ENCODE peak calls at places on chromosomes 1 and 21, in eight cellular contexts. One of them, this sample, is unnamed.

GRCh38 chr1:17952506-17952905 is 155.1 kb upstream of the IGSF21 start:
- DNase-seq in HFF-Myc: no peak
- DNase-seq in choroid plexus epithelial cell: no peak
- DNase-seq in BJ: no peak
- DNase-seq in psoas muscle: no peak
- DNase-seq in A549: no peak
- DNase-seq in uterus: no peak
- DNase-seq in foreskin fibroblast: no peak
- DNase-seq in this sample: no peak

GRCh38 chr1:54971317-54971791 is 9.1 kb upstream of the TMEM61 start:
- DNase-seq in uterus: no peak
- DNase-seq in HFF-Myc: no peak
- DNase-seq in choroid plexus epithelial cell: peak; percentile 29
- DNase-seq in foreskin fibroblast: peak; percentile 43
- DNase-seq in psoas muscle: no peak
- DNase-seq in A549: peak; percentile 39
- DNase-seq in BJ: no peak
- DNase-seq in this sample: no peak

GRCh38 chr1:98331718-98332311 is 329.7 kb upstream of the SNX7 start:
- DNase-seq in HFF-Myc: no peak
- DNase-seq in foreskin fibroblast: no peak
- DNase-seq in choroid plexus epithelial cell: peak; percentile 53
- DNase-seq in BJ: no peak
- DNase-seq in psoas muscle: no peak
- DNase-seq in uterus: no peak
- DNase-seq in A549: peak; percentile 23
- DNase-seq in this sample: no peak

GRCh38 chr21:31255846-31256395 is 88.1 kb downstream of the TIAM1 start:
- DNase-seq in uterus: no peak
- DNase-seq in psoas muscle: no peak
- DNase-seq in choroid plexus epithelial cell: no peak
- DNase-seq in A549: no peak
- DNase-seq in BJ: no peak
- DNase-seq in foreskin fibroblast: no peak
- DNase-seq in HFF-Myc: no peak
- DNase-seq in this sample: no peak

GRCh38 chr1:187985897-187986654 is 1157.3 kb downstream of the PLA2G4A start:
- DNase-seq in choroid plexus epithelial cell: peak; percentile 45
- DNase-seq in HFF-Myc: no peak
- DNase-seq in psoas muscle: no peak
- DNase-seq in A549: no peak
- DNase-seq in uterus: no peak
- DNase-seq in BJ: no peak
- DNase-seq in foreskin fibroblast: no peak
- DNase-seq in this sample: no peak

GRCh38 chr1:70204578-70204977 is 801 bp downstream of the LRRC40 start:
- DNase-seq in uterus: no peak
- DNase-seq in HFF-Myc: no peak
- DNase-seq in choroid plexus epithelial cell: peak; percentile 15
- DNase-seq in foreskin fibroblast: peak; percentile 24
- DNase-seq in psoas muscle: no peak
- DNase-seq in BJ: no peak
- DNase-seq in A549: no peak
- DNase-seq in this sample: no peak

GRCh38 chr1:40711465-40712404 is 20.2 kb downstream of the NFYC start:
- DNase-seq in A549: peak; percentile 13
- DNase-seq in HFF-Myc: no peak
- DNase-seq in psoas muscle: no peak
- DNase-seq in BJ: no peak
- DNase-seq in choroid plexus epithelial cell: peak; percentile 76
- DNase-seq in uterus: no peak
- DNase-seq in foreskin fibroblast: peak; percentile 68
- DNase-seq in this sample: no peak

GRCh38 chr1:156927215-156928042 is 7.0 kb downstream of the LRRC71 start:
- DNase-seq in foreskin fibroblast: peak; percentile 90
- DNase-seq in uterus: peak; percentile 49
- DNase-seq in psoas muscle: peak; percentile 69
- DNase-seq in BJ: no peak
- DNase-seq in choroid plexus epithelial cell: peak; percentile 79
- DNase-seq in A549: peak; percentile 84
- DNase-seq in HFF-Myc: peak; percentile 29
- DNase-seq in this sample: peak; percentile 19

GRCh38 chr1:47487332-47487731 is 49.5 kb downstream of the FOXD2 start:
- DNase-seq in A549: no peak
- DNase-seq in foreskin fibroblast: no peak
- DNase-seq in HFF-Myc: no peak
- DNase-seq in choroid plexus epithelial cell: no peak
- DNase-seq in BJ: no peak
- DNase-seq in psoas muscle: no peak
- DNase-seq in uterus: no peak
- DNase-seq in this sample: no peak

GRCh38 chr1:112956503-112957132 is 622 bp upstream of the SLC16A1 start:
- DNase-seq in foreskin fibroblast: no peak
- DNase-seq in BJ: no peak
- DNase-seq in A549: no peak
- DNase-seq in psoas muscle: no peak
- DNase-seq in uterus: no peak
- DNase-seq in HFF-Myc: no peak
- DNase-seq in choroid plexus epithelial cell: peak; percentile 39
- DNase-seq in this sample: no peak

GRCh38 chr1:208781391-208782035 is 537.3 kb upstream of the PLXNA2 start:
- DNase-seq in choroid plexus epithelial cell: no peak
- DNase-seq in foreskin fibroblast: no peak
- DNase-seq in uterus: no peak
- DNase-seq in BJ: no peak
- DNase-seq in A549: no peak
- DNase-seq in HFF-Myc: no peak
- DNase-seq in psoas muscle: no peak
- DNase-seq in this sample: no peak

GRCh38 chr1:109716121-109716520 is 4.1 kb downstream of the GSTM5 start:
- DNase-seq in A549: no peak
- DNase-seq in psoas muscle: no peak
- DNase-seq in BJ: no peak
- DNase-seq in foreskin fibroblast: no peak
- DNase-seq in choroid plexus epithelial cell: no peak
- DNase-seq in HFF-Myc: no peak
- DNase-seq in uterus: no peak
- DNase-seq in this sample: no peak

GRCh38 chr1:183281039-183281438 is 95.0 kb downstream of the LAMC2 start:
- DNase-seq in choroid plexus epithelial cell: peak; percentile 64
- DNase-seq in BJ: no peak
- DNase-seq in HFF-Myc: no peak
- DNase-seq in A549: peak; percentile 36
- DNase-seq in psoas muscle: peak; percentile 64
- DNase-seq in uterus: peak; percentile 44
- DNase-seq in foreskin fibroblast: peak; percentile 89
- DNase-seq in this sample: no peak

GRCh38 chr1:1537626-1538250 is 2.7 kb downstream of the TMEM240 start:
- DNase-seq in HFF-Myc: no peak
- DNase-seq in psoas muscle: no peak
- DNase-seq in choroid plexus epithelial cell: no peak
- DNase-seq in foreskin fibroblast: no peak
- DNase-seq in BJ: no peak
- DNase-seq in A549: no peak
- DNase-seq in uterus: no peak
- DNase-seq in this sample: no peak

GRCh38 chr1:1538334-1538733 is 2.1 kb downstream of the TMEM240 start:
- DNase-seq in psoas muscle: no peak
- DNase-seq in BJ: no peak
- DNase-seq in foreskin fibroblast: no peak
- DNase-seq in choroid plexus epithelial cell: no peak
- DNase-seq in A549: no peak
- DNase-seq in uterus: no peak
- DNase-seq in HFF-Myc: no peak
- DNase-seq in this sample: no peak

GRCh38 chr1:1539310-1540014 is 962 bp downstream of the TMEM240 start:
- DNase-seq in A549: no peak
- DNase-seq in choroid plexus epithelial cell: peak; percentile 56
- DNase-seq in psoas muscle: no peak
- DNase-seq in uterus: peak; percentile 54
- DNase-seq in HFF-Myc: no peak
- DNase-seq in BJ: no peak
- DNase-seq in foreskin fibroblast: peak; percentile 72
- DNase-seq in this sample: no peak

GRCh38 chr1:1540015-1540816 is at the start of gene TMEM240:
- DNase-seq in choroid plexus epithelial cell: peak; percentile 84
- DNase-seq in psoas muscle: peak; percentile 83
- DNase-seq in HFF-Myc: no peak
- DNase-seq in uterus: peak; percentile 82
- DNase-seq in A549: no peak
- DNase-seq in BJ: peak; percentile 8
- DNase-seq in foreskin fibroblast: peak; percentile 95
- DNase-seq in this sample: no peak

DNA sequence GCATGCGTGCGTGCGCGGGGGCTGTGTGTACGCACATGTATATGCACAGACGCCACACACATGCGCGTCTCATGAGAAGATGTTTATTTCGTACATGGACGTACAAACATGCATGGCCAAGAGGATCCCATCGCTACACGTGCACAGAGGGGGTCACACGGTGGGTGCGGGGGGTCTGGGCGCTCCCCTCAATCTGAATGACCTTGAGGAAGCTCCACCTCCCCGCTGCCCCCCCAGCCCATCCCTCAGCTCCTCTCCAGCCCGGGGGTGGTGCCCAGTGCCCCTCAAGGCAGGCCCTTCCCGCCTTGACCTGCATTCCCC is 1.5 kb downstream of the TMEM240 start:
- DNase-seq in BJ: no peak
- DNase-seq in HFF-Myc: no peak
- DNase-seq in A549: no peak
- DNase-seq in foreskin fibroblast: no peak
- DNase-seq in uterus: no peak
- DNase-seq in choroid plexus epithelial cell: no peak
- DNase-seq in psoas muscle: no peak
- DNase-seq in this sample: no peak
- H3K4me3 ChIP-seq in BJ: peak overlapping the region; percentile 66
- H3K4me3 ChIP-seq in HFF-Myc: peak overlapping the region; percentile 55
- H3K4me3 ChIP-seq in A549: no peak overlapping the region
- H3K4me3 ChIP-seq in foreskin fibroblast: peak overlapping the region; percentile 64
- H3K4me3 ChIP-seq in uterus: no peak overlapping the region
- H3K4me3 ChIP-seq in choroid plexus epithelial cell: peak overlapping the region; percentile 64
- H3K4me3 ChIP-seq in psoas muscle: peak overlapping the region; percentile 65
- H3K4me3 ChIP-seq in this sample: peak overlapping the region; percentile 55

DNA sequence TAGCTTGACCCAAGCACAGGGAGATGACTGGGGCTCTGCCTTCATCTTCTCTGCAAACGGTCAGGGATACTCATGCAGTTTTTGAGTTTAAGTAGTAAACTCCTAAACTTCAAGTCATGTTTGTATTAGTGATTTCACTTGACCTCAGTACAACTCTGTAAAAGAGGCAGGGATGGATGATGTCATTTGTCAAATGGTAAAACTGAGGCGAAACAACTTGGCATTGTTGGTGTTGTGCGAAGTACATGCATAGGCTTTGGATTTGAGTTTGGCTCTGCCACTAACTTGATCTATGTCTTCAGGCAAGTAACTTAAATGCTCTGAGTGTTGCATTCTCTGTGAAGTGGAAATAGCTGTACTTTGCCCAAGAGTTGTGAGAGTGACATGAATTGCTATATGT is 42.7 kb downstream of the WNT4 start:
- DNase-seq in psoas muscle: no peak
- DNase-seq in choroid plexus epithelial cell: no peak
- DNase-seq in BJ: no peak
- DNase-seq in A549: no peak
- DNase-seq in foreskin fibroblast: no peak
- DNase-seq in HFF-Myc: no peak
- DNase-seq in uterus: no peak
- DNase-seq in this sample: no peak
- H3K4me3 ChIP-seq in psoas muscle: no peak overlapping the region
- H3K4me3 ChIP-seq in choroid plexus epithelial cell: no peak overlapping the region
- H3K4me3 ChIP-seq in BJ: no peak overlapping the region
- H3K4me3 ChIP-seq in A549: no peak overlapping the region
- H3K4me3 ChIP-seq in foreskin fibroblast: no peak overlapping the region
- H3K4me3 ChIP-seq in HFF-Myc: no peak overlapping the region
- H3K4me3 ChIP-seq in uterus: no peak overlapping the region
- H3K4me3 ChIP-seq in this sample: no peak overlapping the region

GRCh38 chr1:241482761-241483250 is 36.7 kb downstream of the FH start:
- DNase-seq in A549: peak; percentile 25
- DNase-seq in foreskin fibroblast: peak; percentile 87
- DNase-seq in HFF-Myc: no peak
- DNase-seq in choroid plexus epithelial cell: peak; percentile 24
- DNase-seq in psoas muscle: no peak
- DNase-seq in BJ: peak; percentile 76
- DNase-seq in uterus: no peak
- DNase-seq in this sample: peak; percentile 15

GRCh38 chr1:241479294-241479693 is 40.3 kb downstream of the FH start:
- DNase-seq in A549: no peak
- DNase-seq in HFF-Myc: no peak
- DNase-seq in foreskin fibroblast: no peak
- DNase-seq in uterus: no peak
- DNase-seq in psoas muscle: no peak
- DNase-seq in BJ: no peak
- DNase-seq in choroid plexus epithelial cell: no peak
- DNase-seq in this sample: no peak

GRCh38 chr1:241485554-241485992 is 34.0 kb downstream of the FH start:
- DNase-seq in BJ: no peak
- DNase-seq in HFF-Myc: no peak
- DNase-seq in psoas muscle: no peak
- DNase-seq in choroid plexus epithelial cell: peak; percentile 59
- DNase-seq in foreskin fibroblast: peak; percentile 49
- DNase-seq in uterus: no peak
- DNase-seq in A549: peak; percentile 37
- DNase-seq in this sample: no peak

GRCh38 chr1:241488739-241489138 is 30.8 kb downstream of the FH start:
- DNase-seq in foreskin fibroblast: no peak
- DNase-seq in uterus: no peak
- DNase-seq in choroid plexus epithelial cell: no peak
- DNase-seq in psoas muscle: no peak
- DNase-seq in A549: no peak
- DNase-seq in BJ: no peak
- DNase-seq in HFF-Myc: no peak
- DNase-seq in this sample: no peak

GRCh38 chr1:241485145-241485544 is 34.4 kb downstream of the FH start:
- DNase-seq in psoas muscle: no peak
- DNase-seq in foreskin fibroblast: no peak
- DNase-seq in HFF-Myc: no peak
- DNase-seq in uterus: no peak
- DNase-seq in choroid plexus epithelial cell: no peak
- DNase-seq in BJ: no peak
- DNase-seq in A549: no peak
- DNase-seq in this sample: no peak
- H3K4me3 ChIP-seq in psoas muscle: no peak overlapping the region
- H3K4me3 ChIP-seq in foreskin fibroblast: no peak overlapping the region
- H3K4me3 ChIP-seq in HFF-Myc: no peak overlapping the region
- H3K4me3 ChIP-seq in uterus: no peak overlapping the region
- H3K4me3 ChIP-seq in choroid plexus epithelial cell: no peak overlapping the region
- H3K4me3 ChIP-seq in BJ: no peak overlapping the region
- H3K4me3 ChIP-seq in A549: no peak overlapping the region
- H3K4me3 ChIP-seq in this sample: no peak overlapping the region

DNA sequence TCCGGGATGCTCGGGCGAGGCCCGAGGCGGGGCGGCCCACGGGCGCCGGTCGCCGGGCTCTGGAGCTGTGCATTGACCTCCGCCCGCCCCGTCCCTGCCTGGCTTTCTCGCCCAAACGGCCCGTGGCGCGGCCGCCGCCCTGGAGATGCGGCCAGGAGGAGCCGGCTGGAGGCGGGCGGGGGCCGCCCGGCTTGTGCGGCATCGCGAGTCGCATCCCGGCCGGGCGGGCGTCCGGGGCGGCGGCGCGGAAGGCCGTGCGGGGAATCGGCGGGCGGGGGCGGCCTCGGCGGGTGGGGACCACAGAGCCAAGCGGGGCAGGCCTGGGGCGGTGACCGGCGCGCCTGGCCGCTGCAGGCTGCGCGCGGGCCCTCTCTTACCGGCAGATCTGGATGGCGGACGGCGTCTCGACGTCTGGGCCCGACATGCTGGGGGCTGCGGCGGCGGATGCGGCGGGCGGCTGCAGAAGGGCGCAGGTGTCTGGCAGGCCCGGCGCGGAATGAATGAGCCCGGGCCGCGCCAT is 627 bp downstream of the ACOT7 start:
- DNase-seq in foreskin fibroblast: no peak
- DNase-seq in HFF-Myc: no peak
- DNase-seq in choroid plexus epithelial cell: no peak
- DNase-seq in BJ: no peak
- DNase-seq in psoas muscle: no peak
- DNase-seq in A549: no peak
- DNase-seq in uterus: no peak
- DNase-seq in this sample: no peak
- H3K4me3 ChIP-seq in foreskin fibroblast: peak overlapping the region; percentile 52
- H3K4me3 ChIP-seq in HFF-Myc: peak overlapping the region; percentile 60
- H3K4me3 ChIP-seq in choroid plexus epithelial cell: peak overlapping the region; percentile 75
- H3K4me3 ChIP-seq in BJ: peak overlapping the region; percentile 72
- H3K4me3 ChIP-seq in psoas muscle: peak overlapping the region; percentile 79
- H3K4me3 ChIP-seq in A549: peak overlapping the region; percentile 52
- H3K4me3 ChIP-seq in uterus: peak overlapping the region; percentile 27
- H3K4me3 ChIP-seq in this sample: peak overlapping the region; percentile 44